ENCODE peak calls at places on chromosome 6, in seven cellular contexts. One of them, this sample, is unnamed.
A peak's percentile ranks its signal among the peaks of the same experiment; 100 is the strongest.

GRCh38 chr6:167659016-167659415 is 167.7 kb upstream of the AFDN start:
- DNase-seq in choroid plexus epithelial cell: no peak
- DNase-seq in EL: no peak
- DNase-seq in testis: no peak
- DNase-seq in HT1080: no peak
- DNase-seq in nephron progenitor cell: no peak
- DNase-seq in ACHN: no peak
- DNase-seq in this sample: no peak

GRCh38 chr6:170464524-170464979 is 88.6 kb downstream of the PSMB1 start:
- DNase-seq in choroid plexus epithelial cell: no peak
- DNase-seq in EL: no peak
- DNase-seq in testis: no peak
- DNase-seq in HT1080: no peak
- DNase-seq in nephron progenitor cell: no peak
- DNase-seq in ACHN: no peak
- DNase-seq in this sample: no peak

GRCh38 chr6:68716605-68717004 is 81.5 kb downstream of the ADGRB3 start:
- DNase-seq in choroid plexus epithelial cell: no peak
- DNase-seq in EL: no peak
- DNase-seq in testis: no peak
- DNase-seq in HT1080: no peak
- DNase-seq in nephron progenitor cell: no peak
- DNase-seq in ACHN: no peak
- DNase-seq in this sample: no peak

GRCh38 chr6:109300874-109301273 is 81.4 kb downstream of the CD164 start:
- DNase-seq in choroid plexus epithelial cell: no peak
- DNase-seq in EL: no peak
- DNase-seq in testis: no peak
- DNase-seq in HT1080: no peak
- DNase-seq in nephron progenitor cell: no peak
- DNase-seq in ACHN: no peak
- DNase-seq in this sample: no peak

GRCh38 chr6:135488023-135488422 is 9.5 kb downstream of the AHI1 start:
- DNase-seq in choroid plexus epithelial cell: peak; percentile 83
- DNase-seq in EL: peak; percentile 84
- DNase-seq in testis: no peak
- DNase-seq in HT1080: peak; percentile 24
- DNase-seq in nephron progenitor cell: no peak
- DNase-seq in ACHN: peak; percentile 31
- DNase-seq in this sample: peak; percentile 67

GRCh38 chr6:137241481-137242011 is 22.4 kb upstream of the IFNGR1 start:
- DNase-seq in choroid plexus epithelial cell: peak; percentile 86
- DNase-seq in EL: peak; percentile 59
- DNase-seq in testis: no peak
- DNase-seq in HT1080: no peak
- DNase-seq in nephron progenitor cell: no peak
- DNase-seq in ACHN: no peak
- DNase-seq in this sample: peak; percentile 71

GRCh38 chr6:168125429-168126001 is 46.5 kb upstream of the FRMD1 start:
- DNase-seq in choroid plexus epithelial cell: no peak
- DNase-seq in EL: no peak
- DNase-seq in testis: peak; percentile 11
- DNase-seq in HT1080: no peak
- DNase-seq in nephron progenitor cell: no peak
- DNase-seq in ACHN: no peak
- DNase-seq in this sample: no peak

GRCh38 chr6:105087571-105088211 is 92.1 kb downstream of the POPDC3 start:
- DNase-seq in choroid plexus epithelial cell: peak; percentile 82
- DNase-seq in EL: peak; percentile 62
- DNase-seq in testis: peak; percentile 67
- DNase-seq in HT1080: peak; percentile 25
- DNase-seq in nephron progenitor cell: no peak
- DNase-seq in ACHN: peak; percentile 50
- DNase-seq in this sample: peak; percentile 24

GRCh38 chr6:26322645-26323482 is 42.1 kb upstream of the BTN3A2 start:
- DNase-seq in choroid plexus epithelial cell: peak; percentile 93
- DNase-seq in EL: peak; percentile 95
- DNase-seq in testis: peak; percentile 75
- DNase-seq in HT1080: peak; percentile 98
- DNase-seq in nephron progenitor cell: peak; percentile 53
- DNase-seq in ACHN: peak; percentile 89
- DNase-seq in this sample: peak; percentile 92

GRCh38 chr6:16876201-16876600 is 114.9 kb upstream of the ATXN1 start:
- DNase-seq in choroid plexus epithelial cell: no peak
- DNase-seq in EL: peak; percentile 48
- DNase-seq in testis: no peak
- DNase-seq in HT1080: peak; percentile 5
- DNase-seq in nephron progenitor cell: no peak
- DNase-seq in ACHN: no peak
- DNase-seq in this sample: peak; percentile 23

GRCh38 chr6:127515234-127515793 is 3.8 kb downstream of the MTCL3 start:
- DNase-seq in choroid plexus epithelial cell: peak; percentile 50
- DNase-seq in EL: no peak
- DNase-seq in testis: no peak
- DNase-seq in HT1080: no peak
- DNase-seq in nephron progenitor cell: peak; percentile 56
- DNase-seq in ACHN: peak; percentile 61
- DNase-seq in this sample: peak; percentile 10

GRCh38 chr6:24520929-24521546 is 26.3 kb downstream of the ALDH5A1 start:
- DNase-seq in choroid plexus epithelial cell: peak; percentile 57
- DNase-seq in EL: peak; percentile 51
- DNase-seq in testis: peak; percentile 43
- DNase-seq in HT1080: peak; percentile 31
- DNase-seq in nephron progenitor cell: peak; percentile 42
- DNase-seq in ACHN: peak; percentile 60
- DNase-seq in this sample: no peak

GRCh38 chr6:52420668-52421358 is 671 bp downstream of the EFHC1 start:
- DNase-seq in choroid plexus epithelial cell: peak; percentile 38
- DNase-seq in EL: peak; percentile 58
- DNase-seq in testis: peak; percentile 65
- DNase-seq in HT1080: peak; percentile 73
- DNase-seq in nephron progenitor cell: peak; percentile 29
- DNase-seq in ACHN: peak; percentile 70
- DNase-seq in this sample: peak; percentile 30

GRCh38 chr6:113968472-113968871 is 2.5 kb downstream of the HDAC2 start:
- DNase-seq in choroid plexus epithelial cell: no peak
- DNase-seq in EL: no peak
- DNase-seq in testis: no peak
- DNase-seq in HT1080: no peak
- DNase-seq in nephron progenitor cell: no peak
- DNase-seq in ACHN: no peak
- DNase-seq in this sample: no peak

GRCh38 chr6:710601-711571 is 17.9 kb upstream of the EXOC2 start:
- DNase-seq in choroid plexus epithelial cell: peak; percentile 88
- DNase-seq in EL: peak; percentile 62
- DNase-seq in testis: peak; percentile 64
- DNase-seq in HT1080: no peak
- DNase-seq in nephron progenitor cell: peak; percentile 69
- DNase-seq in ACHN: peak; percentile 57
- DNase-seq in this sample: peak; percentile 57